ENCODE peak calls at places on chromosomes 13 and 19, in five cellular contexts. M, H, O, G and S are unnamed samples.

GRCh38 chr19:4057913-4058695 is 8.6 kb downstream of the ZBTB7A start:
- DNase-seq in M (peak; percentile 38), H (peak; percentile 48), O (peak; percentile 88), G (peak; percentile 83), S (peak; percentile 92)

GRCh38 chr13:42832341-42833153 is 51.2 kb downstream of the FAM216B start:
- DNase-seq in M (no peak), H (no peak), O (no peak), G (peak; percentile 16), S (no peak)

GRCh38 chr13:75927183-75927582 is 291.1 kb downstream of the LMO7 start:
- DNase-seq in M (no peak), H (no peak), O (no peak), G (no peak), S (no peak)

GRCh38 chr13:89695343-89696257 is 1651.9 kb upstream of the MIR17HG start:
- DNase-seq in M (peak; percentile 46), H (peak; percentile 6), O (no peak), G (peak; percentile 31), S (no peak)

GRCh38 chr13:113657851-113658741 is at the start of gene ATP4B:
- DNase-seq in M (no peak), H (no peak), O (peak; percentile 61), G (peak; percentile 8), S (peak; percentile 45)

GRCh38 chr19:1512671-1513491 is at the start of gene ADAMTSL5:
- DNase-seq in M (peak; percentile 58), H (no peak), O (no peak), G (no peak), S (peak; percentile 54)

GRCh38 chr19:46654621-46655152 is 6.3 kb downstream of the DACT3 start:
- DNase-seq in M (no peak), H (no peak), O (no peak), G (no peak), S (no peak)

GRCh38 chr13:38386421-38386820 is 36.8 kb downstream of the UFM1 start:
- DNase-seq in M (no peak), H (no peak), O (no peak), G (no peak), S (no peak)

GRCh38 chr13:75352641-75353327 is 129.2 kb downstream of the TBC1D4 start:
- DNase-seq in M (no peak), H (no peak), O (no peak), G (no peak), S (no peak)

GRCh38 chr13:67130444-67130843 is 99.7 kb downstream of the PCDH9 start:
- DNase-seq in M (no peak), H (no peak), O (no peak), G (no peak), S (no peak)

GRCh38 chr13:97573011-97573410 is 139.0 kb downstream of the RAP2A start:
- DNase-seq in M (no peak), H (no peak), O (no peak), G (no peak), S (no peak)

GRCh38 chr19:23093832-23094231 is 23.0 kb upstream of the ZNF730 start:
- DNase-seq in M (peak; percentile 47), H (no peak), O (no peak), G (no peak), S (no peak)

GRCh38 chr19:7888145-7888825 is at the start of gene LRRC8E:
- DNase-seq in M (peak; percentile 89), H (no peak), O (no peak), G (peak; percentile 88), S (no peak)

GRCh38 chr13:40315416-40316064 is 350.9 kb downstream of the FOXO1 start:
- DNase-seq in M (no peak), H (no peak), O (peak; percentile 82), G (peak; percentile 49), S (no peak)

GRCh38 chr13:75550159-75550567 is 572 bp downstream of the UCHL3 start:
- DNase-seq in M (no peak), H (peak; percentile 48), O (no peak), G (peak; percentile 28), S (no peak)

GRCh38 chr19:51125421-51126075 is 842 bp downstream of the SIGLEC9 start:
- DNase-seq in M (no peak), H (no peak), O (peak; percentile 77), G (no peak), S (no peak)

GRCh38 chr13:39825886-39826285 is 170.4 kb downstream of the COG6 start:
- DNase-seq in M (no peak), H (no peak), O (no peak), G (no peak), S (no peak)

GRCh38 chr13:90447735-90448103 is 899.8 kb upstream of the MIR17HG start:
- DNase-seq in M (no peak), H (no peak), O (no peak), G (no peak), S (no peak)

GRCh38 chr19:38303517-38304351 is at the start of gene C19orf33:
- DNase-seq in M (peak; percentile 85), H (no peak), O (no peak), G (peak; percentile 58), S (no peak)

GRCh38 chr13:30030141-30030750 is 179.8 kb upstream of the UBL3 start:
- DNase-seq in M (no peak), H (no peak), O (no peak), G (no peak), S (no peak)

GRCh38 chr19:7272856-7273578 is 21.2 kb downstream of the INSR start:
- DNase-seq in M (no peak), H (no peak), O (no peak), G (no peak), S (no peak)

GRCh38 chr13:113567681-113568080 is 16.9 kb upstream of the TFDP1 start:
- DNase-seq in M (no peak), H (no peak), O (peak; percentile 17), G (no peak), S (no peak)

DNA sequence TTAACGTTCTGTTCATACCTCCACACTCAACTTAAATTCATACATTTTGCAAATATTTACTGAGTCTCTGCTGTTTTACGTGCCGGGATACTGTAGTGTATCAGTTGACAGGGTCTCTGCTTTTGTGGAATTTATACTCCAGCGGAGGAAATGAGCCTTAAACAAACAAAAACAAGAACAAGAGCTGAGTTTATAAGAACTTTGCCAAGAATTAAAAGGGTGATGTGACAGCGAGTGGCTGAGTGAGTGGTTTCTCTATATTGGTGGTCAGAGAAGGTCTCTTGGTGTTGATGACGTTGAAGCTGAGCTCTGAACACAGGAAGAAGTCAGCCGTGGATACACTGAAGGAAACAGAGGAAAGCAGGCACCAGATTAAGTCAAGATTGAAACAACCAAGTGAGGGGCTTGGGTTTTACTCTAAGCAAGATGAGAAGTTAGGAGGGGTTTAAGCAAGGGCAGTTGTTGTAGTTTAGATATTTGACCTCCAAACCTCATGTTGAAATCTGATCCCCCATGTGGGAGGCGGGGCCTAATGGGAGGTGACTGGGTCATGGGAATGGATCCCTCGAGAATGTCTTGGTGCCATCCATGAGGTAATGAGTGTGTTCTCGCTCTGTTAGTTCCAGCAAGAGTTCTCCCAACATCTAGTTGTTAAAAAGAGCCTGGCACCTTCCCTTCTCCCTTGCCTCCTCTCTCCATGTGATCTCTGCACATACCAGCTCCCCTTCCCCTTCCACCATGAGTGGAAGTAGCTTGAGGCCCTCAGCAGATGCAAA is 248.3 kb downstream of the DCLK1 start:
- DNase-seq in M (no peak), H (no peak), O (no peak), G (no peak), S (no peak)
- H3K27ac ChIP-seq in M (no peak overlapping the region), H (no peak overlapping the region), O (no peak overlapping the region), G (no peak overlapping the region), S (no peak overlapping the region)

DNA sequence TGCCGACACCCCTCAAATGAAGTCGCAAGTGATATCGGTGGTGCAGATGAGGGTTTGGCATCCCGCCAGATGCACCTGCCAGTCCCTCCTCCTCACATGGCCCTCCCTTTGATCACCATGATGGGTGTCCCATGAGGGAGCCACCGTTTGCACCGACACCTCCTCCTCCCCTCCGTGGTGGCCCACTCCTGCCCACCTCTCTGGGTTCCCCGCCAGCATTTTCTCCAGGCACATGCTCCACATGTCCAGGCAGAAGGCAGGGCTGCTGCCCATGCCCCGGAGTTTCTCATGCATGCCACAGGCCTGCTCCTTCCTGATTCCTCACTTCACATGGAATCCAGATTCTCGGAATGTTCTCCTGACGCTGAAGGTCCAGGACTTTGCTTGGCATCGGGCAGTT is 49.3 kb downstream of the COL4A2 start:
- DNase-seq in M (no peak), H (no peak), O (no peak), G (no peak), S (no peak)
- H3K27ac ChIP-seq in M (no peak overlapping the region), H (no peak overlapping the region), O (no peak overlapping the region), G (no peak overlapping the region), S (no peak overlapping the region)

GRCh38 chr13:110337287-110337686 is 30.2 kb downstream of the COL4A2 start:
- DNase-seq in M (no peak), H (no peak), O (peak; percentile 82), G (no peak), S (no peak)

GRCh38 chr13:110339975-110340550 is 33.0 kb downstream of the COL4A2 start:
- DNase-seq in M (no peak), H (no peak), O (no peak), G (no peak), S (no peak)

GRCh38 chr13:110336681-110337080 is 29.6 kb downstream of the COL4A2 start:
- DNase-seq in M (no peak), H (no peak), O (no peak), G (no peak), S (no peak)

GRCh38 chr13:110339263-110339662 is 32.2 kb downstream of the COL4A2 start:
- DNase-seq in M (no peak), H (no peak), O (no peak), G (no peak), S (no peak)

DNA sequence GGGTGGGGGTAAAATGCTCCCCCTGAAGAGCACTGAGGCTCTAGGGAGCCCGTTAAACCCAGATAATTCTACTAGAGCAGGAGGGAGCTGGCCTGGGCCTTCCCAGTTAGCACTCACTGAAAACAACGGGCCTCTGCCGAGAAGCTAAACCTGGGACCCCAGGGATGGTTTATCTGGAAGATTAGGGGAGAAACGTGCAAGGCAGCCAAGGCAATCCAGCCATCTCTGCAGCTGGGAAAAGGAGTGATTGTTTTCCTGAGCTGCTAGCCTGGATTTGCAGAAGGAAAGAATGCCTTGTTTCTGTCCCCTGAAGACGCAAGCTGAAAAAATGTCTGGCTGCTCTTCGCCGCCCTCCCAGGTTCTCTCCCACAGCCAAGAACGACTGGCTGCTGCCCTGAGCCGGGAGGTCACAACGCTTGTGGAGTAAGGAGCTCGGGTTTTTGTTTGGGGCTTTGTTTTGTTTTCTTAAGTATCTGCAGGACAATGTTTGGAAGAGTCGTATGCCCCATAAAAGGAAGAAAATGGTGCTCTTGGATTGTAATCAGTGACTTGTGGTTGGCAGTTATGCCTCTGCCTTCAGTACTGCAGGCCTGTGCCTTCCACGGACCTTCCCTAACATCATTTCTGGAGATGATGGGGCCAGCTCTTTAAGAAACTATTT is 31.5 kb downstream of the COL4A2 start:
- DNase-seq in M (no peak), H (no peak), O (no peak), G (no peak), S (no peak)
- H3K27ac ChIP-seq in M (no peak overlapping the region), H (peak overlapping the region; percentile 54), O (peak overlapping the region; percentile 46), G (no peak overlapping the region), S (no peak overlapping the region)

GRCh38 chr19:41850381-41850780 is 5.5 kb downstream of the DMRTC2 start:
- DNase-seq in M (no peak), H (no peak), O (no peak), G (no peak), S (no peak)

GRCh38 chr19:41847351-41848105 is 2.7 kb downstream of the DMRTC2 start:
- DNase-seq in M (no peak), H (no peak), O (no peak), G (no peak), S (no peak)

GRCh38 chr19:41851456-41851855 is 6.6 kb downstream of the DMRTC2 start:
- DNase-seq in M (no peak), H (no peak), O (no peak), G (no peak), S (no peak)

GRCh38 chr19:41848666-41849065 is 3.8 kb downstream of the DMRTC2 start:
- DNase-seq in M (no peak), H (no peak), O (no peak), G (no peak), S (no peak)

GRCh38 chr19:41849067-41849466 is 4.2 kb downstream of the DMRTC2 start:
- DNase-seq in M (no peak), H (no peak), O (no peak), G (no peak), S (no peak)
- H3K27ac ChIP-seq in M (no peak overlapping the region), H (no peak overlapping the region), O (no peak overlapping the region), G (no peak overlapping the region), S (no peak overlapping the region)